ENCODE peak calls at places on chromosomes 4 and X, in four cellular contexts. D is WTC11, V is K562, F is HepG2. O is an unnamed sample.

GRCh38 chr4:90727938-90728337 is 600.7 kb downstream of the CCSER1 start:
- DNase-seq in D (peak; percentile 62), V (no peak), F (no peak), O (peak; percentile 3)

GRCh38 chrX:17441965-17442364 is 67.0 kb downstream of the NHS start:
- DNase-seq in D (no peak), V (no peak), F (no peak), O (no peak)

GRCh38 chr4:135838889-135839288 is 1637.3 kb upstream of the PABPC4L start:
- DNase-seq in D (no peak), V (no peak), F (no peak), O (peak; percentile 1)

GRCh38 chr4:31391976-31392375 is 671.8 kb downstream of the PCDH7 start:
- DNase-seq in D (no peak), V (no peak), F (no peak), O (no peak)

GRCh38 chrX:69503835-69504625 is at the start of gene NALF2:
- DNase-seq in D (peak; percentile 74), V (peak; percentile 26), F (peak; percentile 59), O (peak; percentile 41)

GRCh38 chrX:21800344-21800770 is 39.1 kb upstream of the MBTPS2 start:
- DNase-seq in D (no peak), V (no peak), F (no peak), O (no peak)

GRCh38 chr4:127641524-127641923 is 8.8 kb downstream of the INTU start:
- DNase-seq in D (no peak), V (no peak), F (no peak), O (no peak)

GRCh38 chrX:42695800-42696358 is 82.1 kb downstream of the PPP1R2C start:
- DNase-seq in D (no peak), V (no peak), F (no peak), O (no peak)

GRCh38 chr4:149176019-149176418 is 639.6 kb downstream of the IQCM start:
- DNase-seq in D (peak; percentile 25), V (no peak), F (peak; percentile 7), O (no peak)

GRCh38 chrX:115058276-115058675 is 40.9 kb upstream of the IL13RA2 start:
- DNase-seq in D (no peak), V (no peak), F (no peak), O (no peak)

GRCh38 chrX:44674906-44675305 is 132.2 kb upstream of the FUNDC1 start:
- DNase-seq in D (no peak), V (no peak), F (no peak), O (no peak)

GRCh38 chrX:44669626-44670025 is 127.0 kb upstream of the FUNDC1 start:
- DNase-seq in D (no peak), V (no peak), F (no peak), O (no peak)

GRCh38 chrX:44675364-44676024 is 132.8 kb upstream of the FUNDC1 start:
- DNase-seq in D (no peak), V (peak; percentile 9), F (no peak), O (peak; percentile 61)
- TF ChIP-seq JUN in D (no peak), V (no peak), F (no peak), O (no peak)

GRCh38 chr4:1009647-1010521 is 1.5 kb upstream of the FGFRL1 start:
- DNase-seq in D (peak; percentile 60), V (peak; percentile 84), F (no peak), O (peak; percentile 49)
- TF ChIP-seq NR3C1 in D (no peak), V (no peak), F (no peak), O (no peak)

DNA sequence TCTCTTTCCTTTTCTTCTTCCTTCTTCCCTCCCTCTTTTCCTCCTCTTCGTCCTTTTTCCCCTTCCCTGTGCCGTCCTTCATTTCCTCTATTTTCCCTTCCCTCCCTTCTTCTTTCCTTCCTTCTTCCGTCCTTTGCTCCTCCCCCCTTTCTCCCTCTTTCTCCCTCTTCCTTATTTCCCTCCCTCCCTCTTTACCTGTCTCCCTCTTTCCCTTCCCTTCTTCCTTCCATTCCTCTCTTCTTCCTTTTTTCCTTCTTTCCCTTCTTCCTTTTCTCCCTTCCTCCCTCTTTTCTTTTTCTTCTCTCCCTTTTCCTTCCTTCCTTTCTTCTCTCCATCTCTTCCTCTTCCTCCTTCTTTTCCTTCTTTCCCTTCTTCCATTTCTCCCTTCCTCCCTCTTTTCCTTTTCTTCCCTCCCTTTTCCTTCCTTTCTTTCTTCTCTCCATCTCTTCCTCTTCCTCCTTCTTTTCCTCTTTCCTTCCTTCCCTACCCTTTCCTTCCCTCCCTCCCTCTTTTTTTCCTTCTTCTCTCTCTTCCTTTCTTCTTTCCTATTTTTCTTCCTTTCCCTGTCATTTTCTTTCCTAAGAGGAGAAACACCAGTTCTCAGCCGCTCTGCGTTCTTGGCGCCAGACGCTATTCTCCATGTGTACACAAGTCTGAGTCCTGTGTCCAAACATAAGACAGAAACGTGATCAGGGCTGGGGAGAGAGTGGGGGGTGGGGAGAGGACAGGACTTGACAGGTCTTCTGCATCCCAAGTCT is 597.1 kb downstream of the MID1IP1 start:
- DNase-seq in D (no peak), V (no peak), F (no peak), O (no peak)
- TF ChIP-seq JUN in D (no peak), V (no peak), F (no peak), O (no peak)

DNA sequence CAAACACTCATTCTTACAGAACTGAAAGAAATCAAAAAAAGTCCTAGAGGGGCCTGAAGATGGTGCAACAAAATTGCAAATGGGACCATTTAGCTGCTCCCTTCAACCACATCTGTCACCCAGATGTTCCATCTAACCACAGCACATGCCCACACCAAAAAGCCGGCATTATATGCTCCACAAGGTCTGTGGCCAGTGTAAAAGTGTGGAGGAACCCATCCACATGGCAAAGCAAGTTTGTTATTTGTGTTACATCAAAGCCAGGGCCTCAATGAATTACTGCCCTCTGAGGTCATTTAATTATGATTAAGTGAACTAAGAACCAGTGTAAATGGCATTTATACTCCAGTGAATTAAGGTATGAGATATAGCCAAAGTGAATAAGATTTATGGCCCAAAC is 48.8 kb upstream of the FGF16 start:
- DNase-seq in D (no peak), V (no peak), F (no peak), O (no peak)
- TF ChIP-seq NR3C1 in D (no peak), V (no peak), F (no peak), O (no peak)